ENCODE peak calls at places on chromosomes 1 and 21, in ten cellular contexts. One of them, this sample, is unnamed.
A peak's percentile ranks its signal among the peaks of the same experiment; 100 is the strongest.

GRCh38 chr1:43864111-43865045 is 69.2 kb upstream of the ARTN start:
- DNase-seq in adrenal gland: no peak
- DNase-seq in iris pigment epithelial cell: no peak
- DNase-seq in T47D: no peak
- DNase-seq in cardiac muscle cell: peak; percentile 25
- DNase-seq in neural crest cell: no peak
- DNase-seq in amygdala: no peak
- DNase-seq in myocyte: no peak
- DNase-seq in pancreas: no peak
- DNase-seq in left ventricle myocardium superior: no peak
- DNase-seq in this sample: no peak

GRCh38 chr1:166902279-166902678 is 26.2 kb upstream of the TADA1 start:
- DNase-seq in left ventricle myocardium superior: no peak
- DNase-seq in myocyte: peak; percentile 22
- DNase-seq in pancreas: no peak
- DNase-seq in adrenal gland: no peak
- DNase-seq in cardiac muscle cell: peak; percentile 23
- DNase-seq in neural crest cell: no peak
- DNase-seq in amygdala: no peak
- DNase-seq in iris pigment epithelial cell: peak; percentile 54
- DNase-seq in T47D: peak; percentile 33
- DNase-seq in this sample: no peak

GRCh38 chr1:3009021-3009420 is 12.2 kb upstream of the ACTRT2 start:
- DNase-seq in iris pigment epithelial cell: no peak
- DNase-seq in pancreas: no peak
- DNase-seq in adrenal gland: no peak
- DNase-seq in T47D: no peak
- DNase-seq in neural crest cell: no peak
- DNase-seq in myocyte: no peak
- DNase-seq in cardiac muscle cell: no peak
- DNase-seq in amygdala: no peak
- DNase-seq in left ventricle myocardium superior: no peak
- DNase-seq in this sample: no peak

GRCh38 chr1:154736840-154737239 is 128.9 kb upstream of the ADAR start:
- DNase-seq in neural crest cell: no peak
- DNase-seq in T47D: no peak
- DNase-seq in iris pigment epithelial cell: peak; percentile 86
- DNase-seq in left ventricle myocardium superior: no peak
- DNase-seq in myocyte: no peak
- DNase-seq in adrenal gland: no peak
- DNase-seq in amygdala: no peak
- DNase-seq in pancreas: no peak
- DNase-seq in cardiac muscle cell: peak; percentile 83
- DNase-seq in this sample: peak; percentile 46

GRCh38 chr1:160474392-160475242 is 48.4 kb downstream of the SLAMF6 start:
- DNase-seq in pancreas: no peak
- DNase-seq in neural crest cell: no peak
- DNase-seq in amygdala: no peak
- DNase-seq in iris pigment epithelial cell: no peak
- DNase-seq in left ventricle myocardium superior: no peak
- DNase-seq in myocyte: no peak
- DNase-seq in adrenal gland: no peak
- DNase-seq in cardiac muscle cell: no peak
- DNase-seq in T47D: no peak
- DNase-seq in this sample: no peak

GRCh38 chr1:92679980-92680379 is 104.9 kb downstream of the EVI5 start:
- DNase-seq in neural crest cell: no peak
- DNase-seq in adrenal gland: no peak
- DNase-seq in amygdala: no peak
- DNase-seq in pancreas: no peak
- DNase-seq in cardiac muscle cell: no peak
- DNase-seq in T47D: no peak
- DNase-seq in iris pigment epithelial cell: no peak
- DNase-seq in myocyte: no peak
- DNase-seq in left ventricle myocardium superior: no peak
- DNase-seq in this sample: no peak

GRCh38 chr1:16393255-16394177 is 26.5 kb downstream of the SZRD1 start:
- DNase-seq in iris pigment epithelial cell: no peak
- DNase-seq in myocyte: no peak
- DNase-seq in left ventricle myocardium superior: peak; percentile 34
- DNase-seq in adrenal gland: no peak
- DNase-seq in cardiac muscle cell: peak; percentile 22
- DNase-seq in pancreas: no peak
- DNase-seq in neural crest cell: no peak
- DNase-seq in amygdala: no peak
- DNase-seq in T47D: no peak
- DNase-seq in this sample: no peak

GRCh38 chr1:116365857-116366256 is 7.2 kb upstream of the ATP1A1 start:
- DNase-seq in neural crest cell: no peak
- DNase-seq in T47D: no peak
- DNase-seq in pancreas: no peak
- DNase-seq in amygdala: no peak
- DNase-seq in myocyte: no peak
- DNase-seq in iris pigment epithelial cell: no peak
- DNase-seq in left ventricle myocardium superior: no peak
- DNase-seq in cardiac muscle cell: no peak
- DNase-seq in adrenal gland: no peak
- DNase-seq in this sample: no peak

GRCh38 chr1:203628185-203628996 is 1.8 kb downstream of the ATP2B4 start:
- DNase-seq in iris pigment epithelial cell: peak; percentile 59
- DNase-seq in cardiac muscle cell: peak; percentile 70
- DNase-seq in myocyte: peak; percentile 50
- DNase-seq in left ventricle myocardium superior: peak; percentile 60
- DNase-seq in neural crest cell: peak; percentile 22
- DNase-seq in T47D: peak; percentile 30
- DNase-seq in amygdala: peak; percentile 26
- DNase-seq in adrenal gland: peak; percentile 66
- DNase-seq in pancreas: peak; percentile 28
- DNase-seq in this sample: no peak

GRCh38 chr1:228081578-228082259 is 789 bp upstream of the ARF1 start:
- DNase-seq in T47D: no peak
- DNase-seq in pancreas: no peak
- DNase-seq in adrenal gland: peak; percentile 50
- DNase-seq in iris pigment epithelial cell: no peak
- DNase-seq in neural crest cell: no peak
- DNase-seq in left ventricle myocardium superior: peak; percentile 41
- DNase-seq in amygdala: no peak
- DNase-seq in cardiac muscle cell: peak; percentile 20
- DNase-seq in myocyte: no peak
- DNase-seq in this sample: no peak

GRCh38 chr1:151403612-151404011 is 4.2 kb downstream of the PSMB4 start:
- DNase-seq in amygdala: no peak
- DNase-seq in neural crest cell: no peak
- DNase-seq in iris pigment epithelial cell: no peak
- DNase-seq in adrenal gland: no peak
- DNase-seq in cardiac muscle cell: no peak
- DNase-seq in myocyte: no peak
- DNase-seq in left ventricle myocardium superior: no peak
- DNase-seq in pancreas: no peak
- DNase-seq in T47D: no peak
- DNase-seq in this sample: no peak

GRCh38 chr1:84853743-84854721 is 39.0 kb downstream of the LPAR3 start:
- DNase-seq in neural crest cell: no peak
- DNase-seq in adrenal gland: no peak
- DNase-seq in pancreas: no peak
- DNase-seq in cardiac muscle cell: peak; percentile 75
- DNase-seq in T47D: peak; percentile 8
- DNase-seq in iris pigment epithelial cell: peak; percentile 87
- DNase-seq in myocyte: peak; percentile 64
- DNase-seq in amygdala: no peak
- DNase-seq in left ventricle myocardium superior: no peak
- DNase-seq in this sample: peak; percentile 70

GRCh38 chr21:46079357-46080170 is 18.3 kb upstream of the COL6A2 start:
- DNase-seq in adrenal gland: no peak
- DNase-seq in cardiac muscle cell: peak; percentile 78
- DNase-seq in iris pigment epithelial cell: peak; percentile 69
- DNase-seq in myocyte: no peak
- DNase-seq in pancreas: no peak
- DNase-seq in T47D: no peak
- DNase-seq in neural crest cell: no peak
- DNase-seq in left ventricle myocardium superior: peak; percentile 62
- DNase-seq in amygdala: no peak
- DNase-seq in this sample: no peak

GRCh38 chr1:50774759-50775351 is 185.2 kb downstream of the FAF1 start:
- DNase-seq in adrenal gland: no peak
- DNase-seq in myocyte: peak; percentile 75
- DNase-seq in iris pigment epithelial cell: peak; percentile 67
- DNase-seq in left ventricle myocardium superior: no peak
- DNase-seq in amygdala: no peak
- DNase-seq in cardiac muscle cell: peak; percentile 74
- DNase-seq in T47D: peak; percentile 60
- DNase-seq in neural crest cell: no peak
- DNase-seq in pancreas: no peak
- DNase-seq in this sample: peak; percentile 31

GRCh38 chr1:40451238-40451585 is 936 bp downstream of the ZFP69B start:
- DNase-seq in myocyte: no peak
- DNase-seq in pancreas: no peak
- DNase-seq in neural crest cell: no peak
- DNase-seq in iris pigment epithelial cell: no peak
- DNase-seq in amygdala: no peak
- DNase-seq in T47D: no peak
- DNase-seq in cardiac muscle cell: no peak
- DNase-seq in left ventricle myocardium superior: no peak
- DNase-seq in adrenal gland: no peak
- DNase-seq in this sample: no peak

GRCh38 chr1:145846191-145846590 is 761 bp downstream of the NUDT17 start:
- DNase-seq in myocyte: peak; percentile 65
- DNase-seq in left ventricle myocardium superior: no peak
- DNase-seq in pancreas: no peak
- DNase-seq in iris pigment epithelial cell: peak; percentile 45
- DNase-seq in amygdala: no peak
- DNase-seq in neural crest cell: peak; percentile 40
- DNase-seq in adrenal gland: no peak
- DNase-seq in cardiac muscle cell: peak; percentile 46
- DNase-seq in T47D: peak; percentile 61
- DNase-seq in this sample: no peak

GRCh38 chr1:103129255-103129654 is 20.9 kb upstream of the COL11A1 start:
- DNase-seq in iris pigment epithelial cell: peak; percentile 71
- DNase-seq in cardiac muscle cell: no peak
- DNase-seq in neural crest cell: no peak
- DNase-seq in T47D: no peak
- DNase-seq in pancreas: no peak
- DNase-seq in left ventricle myocardium superior: no peak
- DNase-seq in amygdala: no peak
- DNase-seq in myocyte: peak; percentile 39
- DNase-seq in adrenal gland: no peak
- DNase-seq in this sample: no peak

GRCh38 chr1:74344396-74344795 is 109.2 kb downstream of the TNNI3K start:
- DNase-seq in iris pigment epithelial cell: no peak
- DNase-seq in adrenal gland: no peak
- DNase-seq in pancreas: no peak
- DNase-seq in neural crest cell: no peak
- DNase-seq in amygdala: no peak
- DNase-seq in cardiac muscle cell: no peak
- DNase-seq in left ventricle myocardium superior: no peak
- DNase-seq in T47D: no peak
- DNase-seq in myocyte: no peak
- DNase-seq in this sample: no peak

GRCh38 chr1:167066333-167067122 is 23.6 kb downstream of the GPA33 start:
- DNase-seq in neural crest cell: peak; percentile 95
- DNase-seq in amygdala: peak; percentile 70
- DNase-seq in T47D: peak; percentile 76
- DNase-seq in pancreas: peak; percentile 52
- DNase-seq in cardiac muscle cell: peak; percentile 63
- DNase-seq in myocyte: peak; percentile 73
- DNase-seq in adrenal gland: peak; percentile 76
- DNase-seq in left ventricle myocardium superior: peak; percentile 86
- DNase-seq in iris pigment epithelial cell: peak; percentile 28
- DNase-seq in this sample: no peak

GRCh38 chr1:157806431-157807149 is 13.3 kb downstream of the FCRL1 start:
- DNase-seq in T47D: no peak
- DNase-seq in cardiac muscle cell: no peak
- DNase-seq in adrenal gland: no peak
- DNase-seq in myocyte: peak; percentile 0
- DNase-seq in amygdala: no peak
- DNase-seq in left ventricle myocardium superior: no peak
- DNase-seq in iris pigment epithelial cell: no peak
- DNase-seq in neural crest cell: no peak
- DNase-seq in pancreas: no peak
- DNase-seq in this sample: no peak

GRCh38 chr21:45636459-45636858 is 7.1 kb upstream of the PCBP3 start:
- DNase-seq in pancreas: no peak
- DNase-seq in amygdala: no peak
- DNase-seq in cardiac muscle cell: no peak
- DNase-seq in iris pigment epithelial cell: no peak
- DNase-seq in myocyte: no peak
- DNase-seq in T47D: no peak
- DNase-seq in neural crest cell: no peak
- DNase-seq in adrenal gland: no peak
- DNase-seq in left ventricle myocardium superior: no peak
- DNase-seq in this sample: no peak

GRCh38 chr1:26259005-26259404 is 20.9 kb upstream of the SH3BGRL3 start:
- DNase-seq in cardiac muscle cell: no peak
- DNase-seq in left ventricle myocardium superior: no peak
- DNase-seq in pancreas: no peak
- DNase-seq in iris pigment epithelial cell: no peak
- DNase-seq in adrenal gland: no peak
- DNase-seq in myocyte: no peak
- DNase-seq in neural crest cell: no peak
- DNase-seq in amygdala: no peak
- DNase-seq in T47D: no peak
- DNase-seq in this sample: no peak

GRCh38 chr1:176567190-176567794 is 104.3 kb downstream of the PAPPA2 start:
- DNase-seq in left ventricle myocardium superior: no peak
- DNase-seq in pancreas: no peak
- DNase-seq in myocyte: no peak
- DNase-seq in amygdala: no peak
- DNase-seq in iris pigment epithelial cell: peak; percentile 12
- DNase-seq in adrenal gland: no peak
- DNase-seq in cardiac muscle cell: peak; percentile 5
- DNase-seq in T47D: no peak
- DNase-seq in neural crest cell: no peak
- DNase-seq in this sample: peak; percentile 8

GRCh38 chr1:47449702-47450552 is 12.1 kb downstream of the FOXD2 start:
- DNase-seq in adrenal gland: peak; percentile 32
- DNase-seq in amygdala: no peak
- DNase-seq in T47D: peak; percentile 42
- DNase-seq in pancreas: peak; percentile 21
- DNase-seq in iris pigment epithelial cell: no peak
- DNase-seq in cardiac muscle cell: peak; percentile 43
- DNase-seq in neural crest cell: no peak
- DNase-seq in left ventricle myocardium superior: peak; percentile 48
- DNase-seq in myocyte: no peak
- DNase-seq in this sample: no peak

GRCh38 chr1:182789138-182790076 is at the start of gene NPL:
- DNase-seq in myocyte: peak; percentile 84
- DNase-seq in adrenal gland: peak; percentile 77
- DNase-seq in neural crest cell: peak; percentile 67
- DNase-seq in pancreas: peak; percentile 75
- DNase-seq in amygdala: peak; percentile 80
- DNase-seq in cardiac muscle cell: peak; percentile 89
- DNase-seq in left ventricle myocardium superior: peak; percentile 91
- DNase-seq in T47D: peak; percentile 91
- DNase-seq in iris pigment epithelial cell: peak; percentile 75
- DNase-seq in this sample: no peak

GRCh38 chr1:58619286-58620054 is 42.4 kb upstream of the TACSTD2 start:
- DNase-seq in left ventricle myocardium superior: no peak
- DNase-seq in pancreas: peak; percentile 33
- DNase-seq in neural crest cell: no peak
- DNase-seq in amygdala: no peak
- DNase-seq in adrenal gland: no peak
- DNase-seq in T47D: peak; percentile 55
- DNase-seq in myocyte: peak; percentile 21
- DNase-seq in iris pigment epithelial cell: no peak
- DNase-seq in cardiac muscle cell: peak; percentile 28
- DNase-seq in this sample: no peak

GRCh38 chr1:104765115-104765514 is 1015.4 kb downstream of the AMY1C start:
- DNase-seq in T47D: no peak
- DNase-seq in amygdala: no peak
- DNase-seq in iris pigment epithelial cell: peak; percentile 0
- DNase-seq in adrenal gland: no peak
- DNase-seq in myocyte: no peak
- DNase-seq in left ventricle myocardium superior: no peak
- DNase-seq in neural crest cell: no peak
- DNase-seq in pancreas: no peak
- DNase-seq in cardiac muscle cell: no peak
- DNase-seq in this sample: no peak

GRCh38 chr1:30586671-30587070 is 136.7 kb downstream of the MATN1 start:
- DNase-seq in iris pigment epithelial cell: no peak
- DNase-seq in adrenal gland: no peak
- DNase-seq in neural crest cell: no peak
- DNase-seq in T47D: no peak
- DNase-seq in left ventricle myocardium superior: no peak
- DNase-seq in pancreas: no peak
- DNase-seq in amygdala: no peak
- DNase-seq in cardiac muscle cell: no peak
- DNase-seq in myocyte: no peak
- DNase-seq in this sample: no peak

This sample was measured in non-pigmented ciliary epithelial cell.